ENCODE peak calls at places on chromosomes 3 and 15, in ten cellular contexts. One of them, this sample, is unnamed.
A peak's percentile ranks its signal among the peaks of the same experiment; 100 is the strongest.

GRCh38 chr3:196518999-196519737 is 4.0 kb upstream of the SMCO1 start:
- DNase-seq in thoracic aorta: no peak
- DNase-seq in fibroblast of lung: peak; percentile 52
- DNase-seq in left lung: no peak
- DNase-seq in right lobe of liver: peak; percentile 32
- DNase-seq in OCI-LY7: peak; percentile 83
- DNase-seq in tibial artery: peak; percentile 68
- DNase-seq in RWPE2: no peak
- DNase-seq in AG10803: peak; percentile 73
- DNase-seq in IMR-90: peak; percentile 73
- DNase-seq in this sample: peak; percentile 40

GRCh38 chr15:66024998-66025397 is 155.7 kb downstream of the RAB11A start:
- DNase-seq in thoracic aorta: no peak
- DNase-seq in fibroblast of lung: peak; percentile 39
- DNase-seq in left lung: no peak
- DNase-seq in right lobe of liver: no peak
- DNase-seq in OCI-LY7: no peak
- DNase-seq in tibial artery: no peak
- DNase-seq in RWPE2: no peak
- DNase-seq in AG10803: peak; percentile 12
- DNase-seq in IMR-90: no peak
- DNase-seq in this sample: no peak

GRCh38 chr3:46660543-46661523 is 32.6 kb downstream of the ALS2CL start:
- DNase-seq in thoracic aorta: no peak
- DNase-seq in fibroblast of lung: no peak
- DNase-seq in left lung: peak; percentile 36
- DNase-seq in right lobe of liver: peak; percentile 70
- DNase-seq in OCI-LY7: peak; percentile 49
- DNase-seq in tibial artery: peak; percentile 56
- DNase-seq in RWPE2: peak; percentile 69
- DNase-seq in AG10803: no peak
- DNase-seq in IMR-90: no peak
- DNase-seq in this sample: peak; percentile 32

GRCh38 chr3:49411550-49411967 is 217 bp downstream of the RHOA start:
- DNase-seq in thoracic aorta: no peak
- DNase-seq in fibroblast of lung: no peak
- DNase-seq in left lung: peak; percentile 94
- DNase-seq in right lobe of liver: peak; percentile 72
- DNase-seq in OCI-LY7: peak; percentile 77
- DNase-seq in tibial artery: peak; percentile 81
- DNase-seq in RWPE2: no peak
- DNase-seq in AG10803: no peak
- DNase-seq in IMR-90: no peak
- DNase-seq in this sample: peak; percentile 73

GRCh38 chr3:42222942-42223693 is 42.9 kb downstream of the CCK start:
- DNase-seq in thoracic aorta: no peak
- DNase-seq in fibroblast of lung: no peak
- DNase-seq in left lung: no peak
- DNase-seq in right lobe of liver: no peak
- DNase-seq in OCI-LY7: no peak
- DNase-seq in tibial artery: no peak
- DNase-seq in RWPE2: no peak
- DNase-seq in AG10803: no peak
- DNase-seq in IMR-90: no peak
- DNase-seq in this sample: no peak

GRCh38 chr15:68205949-68206539 is 912 bp upstream of the CALML4 start:
- DNase-seq in thoracic aorta: no peak
- DNase-seq in fibroblast of lung: no peak
- DNase-seq in left lung: peak; percentile 91
- DNase-seq in right lobe of liver: peak; percentile 74
- DNase-seq in OCI-LY7: no peak
- DNase-seq in tibial artery: peak; percentile 79
- DNase-seq in RWPE2: peak; percentile 75
- DNase-seq in AG10803: no peak
- DNase-seq in IMR-90: no peak
- DNase-seq in this sample: no peak

GRCh38 chr15:100919481-100920405 is 586 bp downstream of the LRRK1 start:
- DNase-seq in thoracic aorta: no peak
- DNase-seq in fibroblast of lung: peak; percentile 42
- DNase-seq in left lung: peak; percentile 88
- DNase-seq in right lobe of liver: peak; percentile 37
- DNase-seq in OCI-LY7: peak; percentile 48
- DNase-seq in tibial artery: no peak
- DNase-seq in RWPE2: peak; percentile 77
- DNase-seq in AG10803: peak; percentile 27
- DNase-seq in IMR-90: peak; percentile 19
- DNase-seq in this sample: peak; percentile 52

GRCh38 chr15:80264031-80264430 is 12.0 kb upstream of the CTXND1 start:
- DNase-seq in thoracic aorta: no peak
- DNase-seq in fibroblast of lung: peak; percentile 10
- DNase-seq in left lung: no peak
- DNase-seq in right lobe of liver: no peak
- DNase-seq in OCI-LY7: no peak
- DNase-seq in tibial artery: no peak
- DNase-seq in RWPE2: no peak
- DNase-seq in AG10803: peak; percentile 4
- DNase-seq in IMR-90: peak; percentile 22
- DNase-seq in this sample: peak; percentile 38

GRCh38 chr3:38397320-38397719 is 50.7 kb downstream of the XYLB start:
- DNase-seq in thoracic aorta: no peak
- DNase-seq in fibroblast of lung: peak; percentile 27
- DNase-seq in left lung: no peak
- DNase-seq in right lobe of liver: peak; percentile 57
- DNase-seq in OCI-LY7: peak; percentile 10
- DNase-seq in tibial artery: no peak
- DNase-seq in RWPE2: no peak
- DNase-seq in AG10803: peak; percentile 25
- DNase-seq in IMR-90: peak; percentile 47
- DNase-seq in this sample: peak; percentile 81

GRCh38 chr3:172513488-172513887 is 9.7 kb downstream of the TNFSF10 start:
- DNase-seq in thoracic aorta: no peak
- DNase-seq in fibroblast of lung: peak; percentile 39
- DNase-seq in left lung: no peak
- DNase-seq in right lobe of liver: no peak
- DNase-seq in OCI-LY7: no peak
- DNase-seq in tibial artery: no peak
- DNase-seq in RWPE2: no peak
- DNase-seq in AG10803: peak; percentile 15
- DNase-seq in IMR-90: peak; percentile 79
- DNase-seq in this sample: no peak

GRCh38 chr3:153970735-153971347 is 150.3 kb upstream of the ARHGEF26 start:
- DNase-seq in thoracic aorta: no peak
- DNase-seq in fibroblast of lung: peak; percentile 18
- DNase-seq in left lung: no peak
- DNase-seq in right lobe of liver: no peak
- DNase-seq in OCI-LY7: peak; percentile 4
- DNase-seq in tibial artery: no peak
- DNase-seq in RWPE2: no peak
- DNase-seq in AG10803: peak; percentile 25
- DNase-seq in IMR-90: peak; percentile 34
- DNase-seq in this sample: no peak
- TF ChIP-seq CTCF in thoracic aorta: peak; percentile 27
- TF ChIP-seq CTCF in fibroblast of lung: peak; percentile 74
- TF ChIP-seq CTCF in left lung: no peak
- TF ChIP-seq CTCF in right lobe of liver: peak; percentile 41
- TF ChIP-seq CTCF in OCI-LY7: peak; percentile 71
- TF ChIP-seq CTCF in tibial artery: no peak
- TF ChIP-seq CTCF in RWPE2: peak; percentile 78
- TF ChIP-seq CTCF in AG10803: peak; percentile 65
- TF ChIP-seq CTCF in IMR-90: peak; percentile 35
- TF ChIP-seq CTCF in this sample: peak; percentile 55

GRCh38 chr3:187066228-187066995 is 72.9 kb downstream of the RPL39L start:
- DNase-seq in thoracic aorta: no peak
- DNase-seq in fibroblast of lung: peak; percentile 26
- DNase-seq in left lung: no peak
- DNase-seq in right lobe of liver: no peak
- DNase-seq in OCI-LY7: peak; percentile 94
- DNase-seq in tibial artery: no peak
- DNase-seq in RWPE2: no peak
- DNase-seq in AG10803: no peak
- DNase-seq in IMR-90: peak; percentile 11
- DNase-seq in this sample: peak; percentile 12
- TF ChIP-seq CTCF in thoracic aorta: peak; percentile 13
- TF ChIP-seq CTCF in fibroblast of lung: no peak
- TF ChIP-seq CTCF in left lung: no peak
- TF ChIP-seq CTCF in right lobe of liver: peak; percentile 18
- TF ChIP-seq CTCF in OCI-LY7: peak; percentile 82
- TF ChIP-seq CTCF in tibial artery: no peak
- TF ChIP-seq CTCF in RWPE2: peak; percentile 28
- TF ChIP-seq CTCF in AG10803: no peak
- TF ChIP-seq CTCF in IMR-90: no peak
- TF ChIP-seq CTCF in this sample: peak; percentile 13

DNA sequence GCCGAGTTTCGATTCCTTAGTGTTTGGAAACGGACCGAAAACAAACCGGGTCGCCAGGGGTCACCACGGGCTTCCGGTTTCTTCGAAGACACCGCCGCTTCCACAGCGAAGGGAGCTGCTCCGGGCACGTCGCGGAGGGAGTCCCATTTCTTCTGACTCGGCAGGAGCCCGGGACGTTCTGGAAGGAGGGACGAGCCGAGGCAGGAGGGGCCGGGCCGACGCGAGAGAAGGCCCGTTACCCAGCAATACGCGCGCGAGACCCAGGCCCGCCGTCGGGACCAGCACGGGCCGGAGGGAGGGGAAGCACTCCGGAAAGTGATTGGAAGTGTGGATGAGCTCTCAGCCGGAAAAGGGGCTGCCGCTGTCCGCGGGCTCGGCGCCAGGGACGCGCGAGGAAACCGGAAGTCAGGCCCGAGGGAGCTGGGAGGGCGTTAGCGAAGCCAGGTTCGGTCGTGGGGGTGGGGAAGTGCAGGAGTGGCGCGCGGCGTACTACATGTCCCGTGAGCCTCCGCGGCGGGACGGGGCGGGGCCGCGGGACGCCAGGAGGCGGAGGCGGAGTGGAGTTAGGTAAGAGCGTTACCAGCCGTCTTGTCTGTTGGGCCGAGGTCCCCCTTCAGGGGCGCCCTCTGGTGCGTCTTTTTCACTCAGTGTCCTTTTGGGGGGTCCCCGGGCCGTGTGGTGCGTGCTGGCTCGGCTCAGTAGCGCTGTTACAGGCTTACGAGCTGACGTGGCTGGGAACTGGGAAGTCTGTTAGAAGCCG is at the start of the genes AZI2 and ZCWPW2:
- DNase-seq in thoracic aorta: peak; percentile 78
- DNase-seq in fibroblast of lung: peak; percentile 95
- DNase-seq in left lung: peak; percentile 98
- DNase-seq in right lobe of liver: peak; percentile 97
- DNase-seq in OCI-LY7: peak; percentile 94
- DNase-seq in tibial artery: peak; percentile 97
- DNase-seq in RWPE2: peak; percentile 96
- DNase-seq in AG10803: peak; percentile 95
- DNase-seq in IMR-90: peak; percentile 95
- DNase-seq in this sample: peak; percentile 94
- TF ChIP-seq CTCF in thoracic aorta: no peak
- TF ChIP-seq CTCF in fibroblast of lung: no peak
- TF ChIP-seq CTCF in left lung: no peak
- TF ChIP-seq CTCF in right lobe of liver: peak; percentile 9
- TF ChIP-seq CTCF in OCI-LY7: peak; percentile 49
- TF ChIP-seq CTCF in tibial artery: peak; percentile 19
- TF ChIP-seq CTCF in RWPE2: peak; percentile 10
- TF ChIP-seq CTCF in AG10803: peak; percentile 21
- TF ChIP-seq CTCF in IMR-90: peak; percentile 14
- TF ChIP-seq CTCF in this sample: no peak

GRCh38 chr3:53807117-53807521 is 39.1 kb downstream of the CHDH start:
- DNase-seq in thoracic aorta: no peak
- DNase-seq in fibroblast of lung: no peak
- DNase-seq in left lung: no peak
- DNase-seq in right lobe of liver: no peak
- DNase-seq in OCI-LY7: no peak
- DNase-seq in tibial artery: peak; percentile 49
- DNase-seq in RWPE2: no peak
- DNase-seq in AG10803: no peak
- DNase-seq in IMR-90: no peak
- DNase-seq in this sample: no peak

GRCh38 chr3:53808496-53808895 is 37.7 kb downstream of the CHDH start:
- DNase-seq in thoracic aorta: no peak
- DNase-seq in fibroblast of lung: no peak
- DNase-seq in left lung: no peak
- DNase-seq in right lobe of liver: no peak
- DNase-seq in OCI-LY7: no peak
- DNase-seq in tibial artery: no peak
- DNase-seq in RWPE2: no peak
- DNase-seq in AG10803: no peak
- DNase-seq in IMR-90: no peak
- DNase-seq in this sample: no peak

GRCh38 chr3:53804697-53805462 is 41.3 kb downstream of the CHDH start:
- DNase-seq in thoracic aorta: no peak
- DNase-seq in fibroblast of lung: peak; percentile 78
- DNase-seq in left lung: no peak
- DNase-seq in right lobe of liver: no peak
- DNase-seq in OCI-LY7: peak; percentile 15
- DNase-seq in tibial artery: peak; percentile 49
- DNase-seq in RWPE2: no peak
- DNase-seq in AG10803: peak; percentile 80
- DNase-seq in IMR-90: peak; percentile 80
- DNase-seq in this sample: no peak

GRCh38 chr3:53805463-53806159 is 40.6 kb downstream of the CHDH start:
- DNase-seq in thoracic aorta: no peak
- DNase-seq in fibroblast of lung: no peak
- DNase-seq in left lung: no peak
- DNase-seq in right lobe of liver: no peak
- DNase-seq in OCI-LY7: no peak
- DNase-seq in tibial artery: no peak
- DNase-seq in RWPE2: no peak
- DNase-seq in AG10803: no peak
- DNase-seq in IMR-90: no peak
- DNase-seq in this sample: no peak

DNA sequence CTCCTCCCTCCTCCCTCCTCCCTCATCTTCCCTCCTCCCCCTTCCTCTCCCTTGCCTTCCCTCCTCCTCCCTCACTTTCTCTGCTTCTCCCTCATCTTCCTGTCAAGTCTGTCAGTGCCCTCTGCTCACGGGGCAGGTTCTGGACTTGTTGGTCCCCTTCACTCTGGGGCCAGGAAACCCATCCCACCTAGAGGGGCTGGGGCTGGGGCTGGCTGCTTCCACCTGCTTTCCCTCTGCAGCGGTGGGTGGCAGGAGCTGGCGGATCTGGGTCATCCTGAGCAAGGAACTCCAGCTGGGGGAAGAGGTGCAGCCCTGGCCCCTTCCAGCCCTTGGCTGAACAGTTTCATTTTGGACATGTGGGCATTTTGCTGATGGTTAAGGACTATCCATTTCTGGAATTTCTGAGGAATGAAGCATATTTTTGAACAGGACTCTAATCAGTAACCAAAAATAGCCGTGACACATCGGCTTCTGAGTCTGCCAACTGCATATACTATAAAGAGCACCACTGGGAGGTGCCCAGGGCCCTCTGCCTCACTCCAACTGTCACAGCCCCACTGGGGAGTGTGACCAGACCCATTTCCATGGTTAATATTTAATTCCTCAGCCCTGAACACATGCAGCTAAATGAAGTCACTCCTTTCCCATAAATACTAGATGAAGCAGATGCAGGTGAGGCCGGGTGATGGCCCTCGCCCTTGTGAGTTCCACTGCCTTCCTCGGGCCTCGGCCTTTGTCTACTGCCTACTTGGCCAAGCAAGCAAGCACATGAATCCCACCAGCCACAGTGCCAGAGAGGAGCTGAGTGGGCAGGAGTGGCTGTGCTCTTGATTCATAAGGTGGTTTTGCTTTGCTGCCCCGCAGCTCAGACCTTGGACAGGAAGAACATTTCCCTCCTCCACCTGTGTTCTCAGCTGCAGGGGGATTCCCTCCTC is 39.8 kb downstream of the CHDH start:
- DNase-seq in thoracic aorta: no peak
- DNase-seq in fibroblast of lung: peak; percentile 88
- DNase-seq in left lung: no peak
- DNase-seq in right lobe of liver: peak; percentile 55
- DNase-seq in OCI-LY7: no peak
- DNase-seq in tibial artery: peak; percentile 53
- DNase-seq in RWPE2: no peak
- DNase-seq in AG10803: peak; percentile 87
- DNase-seq in IMR-90: peak; percentile 82
- DNase-seq in this sample: no peak
- TF ChIP-seq CTCF in thoracic aorta: no peak
- TF ChIP-seq CTCF in fibroblast of lung: no peak
- TF ChIP-seq CTCF in left lung: no peak
- TF ChIP-seq CTCF in right lobe of liver: no peak
- TF ChIP-seq CTCF in OCI-LY7: no peak
- TF ChIP-seq CTCF in tibial artery: no peak
- TF ChIP-seq CTCF in RWPE2: no peak
- TF ChIP-seq CTCF in AG10803: peak; percentile 31
- TF ChIP-seq CTCF in IMR-90: peak; percentile 28
- TF ChIP-seq CTCF in this sample: no peak